ENCODE peak calls at places on chromosome 1, in five cellular contexts. N is fibroblast of mammary gland, X is osteocyte, H is GM06990, E is ovary. G is an unnamed sample.

GRCh38 chr1:197526736-197527371 is 248.4 kb downstream of the DENND1B start:
- DNase-seq in X (no peak), E (no peak), H (no peak), N (peak), G (peak)

GRCh38 chr1:17624540-17625256 is 85.2 kb downstream of the ARHGEF10L start:
- DNase-seq in E (no peak), N (peak), X (peak), H (no peak), G (no peak)

GRCh38 chr1:246208120-246208519 is 299.0 kb downstream of the SMYD3 start:
- DNase-seq in N (no peak), X (no peak), H (no peak), E (no peak), G (no peak)

GRCh38 chr1:185984113-185984836 is 250.1 kb downstream of the HMCN1 start:
- DNase-seq in X (no peak), E (no peak), H (no peak), N (peak), G (no peak)

GRCh38 chr1:25657121-25657521 is 40.5 kb downstream of the MAN1C1 start:
- DNase-seq in X (peak), N (no peak), H (no peak), E (no peak), G (no peak)

GRCh38 chr1:100989306-100990077 is 36.1 kb downstream of the DPH5 start:
- DNase-seq in H (no peak), N (peak), E (no peak), X (no peak), G (no peak)

GRCh38 chr1:163050496-163050895 is 18.7 kb upstream of the RGS4 start:
- DNase-seq in X (no peak), E (no peak), H (no peak), N (no peak), G (no peak)

GRCh38 chr1:40977721-40978120 is 1.8 kb upstream of the CTPS1 start:
- DNase-seq in E (no peak), X (no peak), N (no peak), H (no peak), G (no peak)

GRCh38 chr1:242824435-242824834 is 299.9 kb upstream of the PLD5 start:
- DNase-seq in H (no peak), N (no peak), X (no peak), E (no peak), G (no peak)

GRCh38 chr1:212119863-212120262 is 84.3 kb downstream of the DTL start:
- DNase-seq in E (no peak), N (no peak), X (no peak), H (no peak), G (no peak)

GRCh38 chr1:48807599-48808260 is 31.0 kb upstream of the BEND5 start:
- DNase-seq in N (peak), H (no peak), E (no peak), X (no peak), G (no peak)

GRCh38 chr1:193663965-193664364 is 477.6 kb upstream of the B3GALT2 start:
- DNase-seq in N (no peak), E (no peak), H (no peak), X (no peak), G (no peak)

GRCh38 chr1:6412896-6413295 is 6.8 kb downstream of the HES2 start:
- DNase-seq in N (no peak), H (no peak), X (no peak), E (no peak), G (no peak)

GRCh38 chr1:115364044-115364775 is 26.2 kb upstream of the NGF start:
- DNase-seq in E (no peak), X (no peak), N (peak), H (no peak), G (no peak)
- TF ChIP-seq CTCF in E (no peak), X (peak), N (no peak), H (no peak), G (no peak)

GRCh38 chr1:111025109-111025508 is 61.4 kb upstream of the LRIF1 start:
- DNase-seq in X (no peak), H (no peak), N (no peak), E (no peak), G (no peak)
- TF ChIP-seq CTCF in X (no peak), H (no peak), N (no peak), E (no peak), G (no peak)

GRCh38 chr1:43344267-43344666 is 6.6 kb downstream of the MPL start:
- DNase-seq in H (no peak), E (no peak), X (no peak), N (no peak), G (no peak)
- TF ChIP-seq CTCF in H (no peak), E (no peak), X (no peak), N (no peak), G (no peak)

GRCh38 chr1:169487153-169487552 is 1.4 kb upstream of the SLC19A2 start:
- DNase-seq in H (no peak), E (no peak), N (no peak), X (no peak), G (no peak)

GRCh38 chr1:169484107-169484506 is 1.6 kb downstream of the SLC19A2 start:
- DNase-seq in E (no peak), X (no peak), H (no peak), N (peak), G (no peak)

GRCh38 chr1:169484683-169485426 is 889 bp downstream of the SLC19A2 start:
- DNase-seq in N (peak), E (peak), H (no peak), X (no peak), G (peak)

GRCh38 chr1:169486281-169486904 is 649 bp upstream of the SLC19A2 start:
- DNase-seq in H (no peak), X (no peak), E (peak), N (peak), G (no peak)

DNA sequence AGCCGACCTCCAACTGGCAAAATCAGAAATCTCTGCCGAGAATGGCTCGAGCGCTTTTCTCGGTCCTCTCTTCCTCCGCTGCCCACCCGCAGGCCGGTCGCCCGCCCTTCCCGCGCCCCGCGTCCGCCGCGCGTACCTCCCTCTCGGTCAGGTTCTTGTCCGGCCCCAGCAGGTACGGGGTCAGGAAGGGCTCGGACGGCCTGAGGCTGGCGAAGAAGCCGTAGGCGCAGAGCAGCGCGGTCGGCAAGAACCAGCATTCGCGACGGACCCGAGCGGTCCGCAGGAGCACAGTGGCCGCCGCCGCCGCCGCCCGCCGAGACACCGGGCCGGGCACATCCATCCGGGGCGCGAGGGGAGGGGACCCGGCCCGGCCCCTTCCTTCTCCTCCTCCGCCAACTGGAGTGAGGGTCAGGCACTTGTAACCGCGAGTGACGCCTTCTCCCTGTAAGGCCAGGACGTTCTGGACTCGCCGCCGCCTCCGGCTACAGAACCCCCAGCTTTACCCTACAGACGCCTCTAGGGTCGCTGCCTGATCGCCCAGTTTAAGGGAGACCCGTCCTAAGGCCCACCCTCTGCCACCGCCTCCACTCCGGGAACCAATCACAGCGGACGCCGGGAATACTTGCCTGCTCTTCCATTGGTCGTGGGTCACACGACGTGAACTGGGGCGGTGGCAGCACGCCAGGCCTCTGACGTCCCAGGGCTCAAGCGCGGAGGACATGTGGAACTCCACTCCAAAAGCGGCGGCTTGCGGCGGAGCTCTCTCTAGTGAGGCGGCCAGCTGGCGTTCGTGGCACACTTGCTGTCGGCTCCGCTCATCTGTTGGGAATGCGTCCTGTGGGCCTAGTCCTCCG is at the start of gene SLC19A2:
- DNase-seq in E (peak), H (peak), N (peak), X (peak), G (peak)
- TF ChIP-seq CTCF in E (peak), H (peak), N (peak), X (peak), G (peak)

DNA sequence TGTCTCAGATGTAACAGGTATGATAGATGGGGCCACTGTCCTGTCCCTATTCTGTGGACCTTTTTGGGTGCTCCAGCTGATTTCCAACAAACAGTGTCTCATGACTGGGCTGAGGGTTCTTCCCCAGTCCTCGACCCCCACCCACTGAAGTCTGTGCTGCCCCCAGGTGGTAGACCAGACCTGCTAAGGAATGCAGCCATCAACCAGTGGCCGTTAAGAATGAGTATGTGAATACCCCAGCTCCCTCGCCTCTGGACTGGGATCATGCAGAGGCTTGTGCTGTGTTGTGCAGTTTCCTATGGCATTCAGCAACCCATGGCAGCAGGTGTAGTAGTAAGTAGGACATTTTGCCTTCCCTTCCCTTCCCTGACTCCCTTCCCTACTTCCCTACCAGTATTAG is 183.1 kb upstream of the KAZN start:
- DNase-seq in E (no peak), N (no peak), H (no peak), X (no peak), G (no peak)
- TF ChIP-seq CTCF in E (no peak), N (peak), H (peak), X (no peak), G (no peak)

GRCh38 chr1:155001688-155002474 is 721 bp upstream of the ZBTB7B start:
- DNase-seq in E (peak), N (peak), H (peak), X (peak), G (peak)
- TF ChIP-seq CTCF in E (peak), N (peak), H (peak), X (peak), G (peak)

GRCh38 chr1:67191668-67192520 is 25.6 kb downstream of the IL23R start:
- DNase-seq in E (no peak), X (no peak), H (no peak), N (no peak), G (no peak)
- TF ChIP-seq CTCF in E (no peak), X (no peak), H (no peak), N (no peak), G (no peak)

DNA sequence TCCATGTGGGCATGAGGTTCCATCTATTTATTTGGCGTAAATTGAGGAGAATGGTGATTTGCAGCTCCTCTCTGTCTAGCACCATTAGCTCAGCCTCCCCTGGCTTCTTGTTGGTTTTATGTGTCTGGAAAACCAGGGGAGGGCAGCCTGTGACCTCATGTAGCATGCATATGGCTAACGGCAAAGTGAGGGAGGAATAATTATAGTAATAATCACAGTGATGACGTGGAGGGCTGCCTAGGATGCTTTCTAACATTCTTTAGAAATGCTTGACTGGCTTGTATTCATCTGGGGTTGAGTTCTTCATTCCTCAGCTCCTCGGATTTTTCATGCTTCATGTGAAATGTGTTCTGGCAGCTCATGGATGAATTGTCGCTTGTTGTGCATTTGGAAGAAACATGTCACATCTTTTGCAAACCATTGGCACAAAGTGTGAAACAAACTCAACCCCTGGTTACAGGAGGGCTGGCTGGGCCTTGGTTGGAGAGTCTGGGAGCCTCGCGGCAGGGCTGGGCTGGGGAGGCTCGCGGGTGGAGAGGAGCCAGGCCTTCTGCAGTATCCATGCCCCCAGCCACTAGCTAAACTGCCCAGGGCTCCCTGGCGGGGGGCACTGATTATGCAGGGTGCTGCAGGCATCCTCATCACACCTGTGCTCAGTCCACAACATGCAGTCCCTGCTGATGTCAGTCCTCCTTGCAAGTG is 149.6 kb downstream of the DISC1 start:
- DNase-seq in E (no peak), X (no peak), N (peak), H (no peak), G (no peak)
- TF ChIP-seq CTCF in E (no peak), X (peak), N (no peak), H (no peak), G (no peak)

GRCh38 chr1:10686404-10687040 is 109.9 kb downstream of the CASZ1 start:
- DNase-seq in H (peak), E (no peak), X (no peak), N (no peak), G (no peak)
- TF ChIP-seq CTCF in H (no peak), E (no peak), X (no peak), N (no peak), G (no peak)